ENCODE peak calls at places on chromosomes 11 and 22, in eight cellular contexts. One of them, this sample, is unnamed.

GRCh38 chr11:114358711-114359110 is 41.6 kb downstream of the C11orf71 start:
- DNase-seq in A172: no peak
- DNase-seq in CD8-positive, alpha-beta memory T cell: no peak
- DNase-seq in stimulated activated CD4-positive, alpha-beta T cell treated with anti-CD3 and anti-CD28 coated beads, Interleukin-2, amount 100 ng/mL, for 48 hours: no peak
- DNase-seq in WTC11: no peak
- DNase-seq in K562: no peak
- DNase-seq in GM20000: no peak
- DNase-seq in AG08395: no peak
- DNase-seq in this sample: no peak

GRCh38 chr22:39215430-39216142 is 29.2 kb downstream of the PDGFB start:
- DNase-seq in A172: no peak
- DNase-seq in CD8-positive, alpha-beta memory T cell: peak; percentile 11
- DNase-seq in stimulated activated CD4-positive, alpha-beta T cell treated with anti-CD3 and anti-CD28 coated beads, Interleukin-2, amount 100 ng/mL, for 48 hours: no peak
- DNase-seq in WTC11: peak; percentile 58
- DNase-seq in K562: peak; percentile 52
- DNase-seq in GM20000: no peak
- DNase-seq in AG08395: no peak
- DNase-seq in this sample: no peak

GRCh38 chr11:126246636-126247035 is 22.1 kb downstream of the SRPRA start:
- DNase-seq in A172: no peak
- DNase-seq in CD8-positive, alpha-beta memory T cell: no peak
- DNase-seq in stimulated activated CD4-positive, alpha-beta T cell treated with anti-CD3 and anti-CD28 coated beads, Interleukin-2, amount 100 ng/mL, for 48 hours: no peak
- DNase-seq in WTC11: no peak
- DNase-seq in K562: no peak
- DNase-seq in GM20000: no peak
- DNase-seq in AG08395: peak; percentile 26
- DNase-seq in this sample: no peak

GRCh38 chr11:94974178-94974577 is 669 bp downstream of the KDM4D start:
- DNase-seq in A172: no peak
- DNase-seq in CD8-positive, alpha-beta memory T cell: no peak
- DNase-seq in stimulated activated CD4-positive, alpha-beta T cell treated with anti-CD3 and anti-CD28 coated beads, Interleukin-2, amount 100 ng/mL, for 48 hours: no peak
- DNase-seq in WTC11: no peak
- DNase-seq in K562: no peak
- DNase-seq in GM20000: no peak
- DNase-seq in AG08395: no peak
- DNase-seq in this sample: no peak

GRCh38 chr22:32649515-32650200 is 151.8 kb upstream of the TIMP3 start:
- DNase-seq in A172: peak; percentile 83
- DNase-seq in CD8-positive, alpha-beta memory T cell: no peak
- DNase-seq in stimulated activated CD4-positive, alpha-beta T cell treated with anti-CD3 and anti-CD28 coated beads, Interleukin-2, amount 100 ng/mL, for 48 hours: no peak
- DNase-seq in WTC11: no peak
- DNase-seq in K562: peak; percentile 70
- DNase-seq in GM20000: no peak
- DNase-seq in AG08395: peak; percentile 87
- DNase-seq in this sample: no peak

GRCh38 chr22:26570126-26570525 is 19.8 kb downstream of the TPST2 start:
- DNase-seq in A172: no peak
- DNase-seq in CD8-positive, alpha-beta memory T cell: no peak
- DNase-seq in stimulated activated CD4-positive, alpha-beta T cell treated with anti-CD3 and anti-CD28 coated beads, Interleukin-2, amount 100 ng/mL, for 48 hours: no peak
- DNase-seq in WTC11: no peak
- DNase-seq in K562: no peak
- DNase-seq in GM20000: no peak
- DNase-seq in AG08395: no peak
- DNase-seq in this sample: no peak

GRCh38 chr22:24494535-24495364 is at the start of gene UPB1:
- DNase-seq in A172: no peak
- DNase-seq in CD8-positive, alpha-beta memory T cell: no peak
- DNase-seq in stimulated activated CD4-positive, alpha-beta T cell treated with anti-CD3 and anti-CD28 coated beads, Interleukin-2, amount 100 ng/mL, for 48 hours: no peak
- DNase-seq in WTC11: peak; percentile 50
- DNase-seq in K562: no peak
- DNase-seq in GM20000: no peak
- DNase-seq in AG08395: no peak
- DNase-seq in this sample: no peak

GRCh38 chr22:46604306-46604690 is 15.9 kb upstream of the GRAMD4 start:
- DNase-seq in A172: no peak
- DNase-seq in CD8-positive, alpha-beta memory T cell: no peak
- DNase-seq in stimulated activated CD4-positive, alpha-beta T cell treated with anti-CD3 and anti-CD28 coated beads, Interleukin-2, amount 100 ng/mL, for 48 hours: peak; percentile 61
- DNase-seq in WTC11: no peak
- DNase-seq in K562: peak; percentile 91
- DNase-seq in GM20000: peak; percentile 63
- DNase-seq in AG08395: no peak
- DNase-seq in this sample: peak; percentile 77

GRCh38 chr11:123173040-123173855 is 21.8 kb downstream of the CLMP start:
- DNase-seq in A172: peak; percentile 86
- DNase-seq in CD8-positive, alpha-beta memory T cell: no peak
- DNase-seq in stimulated activated CD4-positive, alpha-beta T cell treated with anti-CD3 and anti-CD28 coated beads, Interleukin-2, amount 100 ng/mL, for 48 hours: no peak
- DNase-seq in WTC11: no peak
- DNase-seq in K562: no peak
- DNase-seq in GM20000: no peak
- DNase-seq in AG08395: peak; percentile 91
- DNase-seq in this sample: no peak

GRCh38 chr11:130124096-130124495 is 35.5 kb upstream of the ST14 start:
- DNase-seq in A172: peak; percentile 68
- DNase-seq in CD8-positive, alpha-beta memory T cell: no peak
- DNase-seq in stimulated activated CD4-positive, alpha-beta T cell treated with anti-CD3 and anti-CD28 coated beads, Interleukin-2, amount 100 ng/mL, for 48 hours: no peak
- DNase-seq in WTC11: no peak
- DNase-seq in K562: no peak
- DNase-seq in GM20000: no peak
- DNase-seq in AG08395: peak; percentile 92
- DNase-seq in this sample: no peak

GRCh38 chr11:119277660-119278059 is 39.3 kb downstream of the MCAM start:
- DNase-seq in A172: no peak
- DNase-seq in CD8-positive, alpha-beta memory T cell: no peak
- DNase-seq in stimulated activated CD4-positive, alpha-beta T cell treated with anti-CD3 and anti-CD28 coated beads, Interleukin-2, amount 100 ng/mL, for 48 hours: no peak
- DNase-seq in WTC11: no peak
- DNase-seq in K562: no peak
- DNase-seq in GM20000: no peak
- DNase-seq in AG08395: no peak
- DNase-seq in this sample: no peak

GRCh38 chr11:26188559-26188958 is 143.4 kb upstream of the ANO3 start:
- DNase-seq in A172: no peak
- DNase-seq in CD8-positive, alpha-beta memory T cell: no peak
- DNase-seq in stimulated activated CD4-positive, alpha-beta T cell treated with anti-CD3 and anti-CD28 coated beads, Interleukin-2, amount 100 ng/mL, for 48 hours: no peak
- DNase-seq in WTC11: no peak
- DNase-seq in K562: no peak
- DNase-seq in GM20000: no peak
- DNase-seq in AG08395: peak; percentile 44
- DNase-seq in this sample: no peak

GRCh38 chr22:49502126-49502826 is 325.4 kb downstream of the BRD1 start:
- DNase-seq in A172: peak; percentile 73
- DNase-seq in CD8-positive, alpha-beta memory T cell: no peak
- DNase-seq in stimulated activated CD4-positive, alpha-beta T cell treated with anti-CD3 and anti-CD28 coated beads, Interleukin-2, amount 100 ng/mL, for 48 hours: no peak
- DNase-seq in WTC11: no peak
- DNase-seq in K562: no peak
- DNase-seq in GM20000: no peak
- DNase-seq in AG08395: no peak
- DNase-seq in this sample: no peak

GRCh38 chr11:11072067-11072466 is 214.2 kb upstream of the ZBED5 start:
- DNase-seq in A172: no peak
- DNase-seq in CD8-positive, alpha-beta memory T cell: no peak
- DNase-seq in stimulated activated CD4-positive, alpha-beta T cell treated with anti-CD3 and anti-CD28 coated beads, Interleukin-2, amount 100 ng/mL, for 48 hours: no peak
- DNase-seq in WTC11: peak; percentile 47
- DNase-seq in K562: no peak
- DNase-seq in GM20000: no peak
- DNase-seq in AG08395: no peak
- DNase-seq in this sample: no peak

GRCh38 chr22:27531782-27532530 is 269.6 kb downstream of the MN1 start:
- DNase-seq in A172: peak; percentile 60
- DNase-seq in CD8-positive, alpha-beta memory T cell: no peak
- DNase-seq in stimulated activated CD4-positive, alpha-beta T cell treated with anti-CD3 and anti-CD28 coated beads, Interleukin-2, amount 100 ng/mL, for 48 hours: no peak
- DNase-seq in WTC11: no peak
- DNase-seq in K562: no peak
- DNase-seq in GM20000: no peak
- DNase-seq in AG08395: peak; percentile 65
- DNase-seq in this sample: no peak

GRCh38 chr11:32259641-32260081 is 168.8 kb downstream of the RCN1 start:
- DNase-seq in A172: peak; percentile 1
- DNase-seq in CD8-positive, alpha-beta memory T cell: no peak
- DNase-seq in stimulated activated CD4-positive, alpha-beta T cell treated with anti-CD3 and anti-CD28 coated beads, Interleukin-2, amount 100 ng/mL, for 48 hours: no peak
- DNase-seq in WTC11: no peak
- DNase-seq in K562: no peak
- DNase-seq in GM20000: peak; percentile 32
- DNase-seq in AG08395: no peak
- DNase-seq in this sample: peak; percentile 61

GRCh38 chr11:102223859-102224258 is 93.4 kb upstream of the BIRC3 start:
- DNase-seq in A172: no peak
- DNase-seq in CD8-positive, alpha-beta memory T cell: no peak
- DNase-seq in stimulated activated CD4-positive, alpha-beta T cell treated with anti-CD3 and anti-CD28 coated beads, Interleukin-2, amount 100 ng/mL, for 48 hours: no peak
- DNase-seq in WTC11: no peak
- DNase-seq in K562: no peak
- DNase-seq in GM20000: no peak
- DNase-seq in AG08395: no peak
- DNase-seq in this sample: no peak

GRCh38 chr11:61966673-61967176 is 709 bp downstream of the FTH1 start:
- DNase-seq in A172: peak; percentile 42
- DNase-seq in CD8-positive, alpha-beta memory T cell: peak; percentile 21
- DNase-seq in stimulated activated CD4-positive, alpha-beta T cell treated with anti-CD3 and anti-CD28 coated beads, Interleukin-2, amount 100 ng/mL, for 48 hours: no peak
- DNase-seq in WTC11: no peak
- DNase-seq in K562: peak; percentile 81
- DNase-seq in GM20000: no peak
- DNase-seq in AG08395: no peak
- DNase-seq in this sample: peak; percentile 43

GRCh38 chr11:124310746-124311145 is 3.0 kb downstream of the OR8D1 start:
- DNase-seq in A172: no peak
- DNase-seq in CD8-positive, alpha-beta memory T cell: no peak
- DNase-seq in stimulated activated CD4-positive, alpha-beta T cell treated with anti-CD3 and anti-CD28 coated beads, Interleukin-2, amount 100 ng/mL, for 48 hours: no peak
- DNase-seq in WTC11: no peak
- DNase-seq in K562: no peak
- DNase-seq in GM20000: no peak
- DNase-seq in AG08395: no peak
- DNase-seq in this sample: no peak

GRCh38 chr22:50256936-50257440 is 4.5 kb downstream of the MAPK12 start:
- DNase-seq in A172: no peak
- DNase-seq in CD8-positive, alpha-beta memory T cell: no peak
- DNase-seq in stimulated activated CD4-positive, alpha-beta T cell treated with anti-CD3 and anti-CD28 coated beads, Interleukin-2, amount 100 ng/mL, for 48 hours: no peak
- DNase-seq in WTC11: no peak
- DNase-seq in K562: no peak
- DNase-seq in GM20000: no peak
- DNase-seq in AG08395: no peak
- DNase-seq in this sample: no peak

GRCh38 chr22:37231406-37232139 is 12.5 kb downstream of the RAC2 start:
- DNase-seq in A172: no peak
- DNase-seq in CD8-positive, alpha-beta memory T cell: no peak
- DNase-seq in stimulated activated CD4-positive, alpha-beta T cell treated with anti-CD3 and anti-CD28 coated beads, Interleukin-2, amount 100 ng/mL, for 48 hours: no peak
- DNase-seq in WTC11: no peak
- DNase-seq in K562: no peak
- DNase-seq in GM20000: no peak
- DNase-seq in AG08395: no peak
- DNase-seq in this sample: no peak

GRCh38 chr11:122697636-122698167 is 42.2 kb downstream of the UBASH3B start:
- DNase-seq in A172: peak; percentile 58
- DNase-seq in CD8-positive, alpha-beta memory T cell: no peak
- DNase-seq in stimulated activated CD4-positive, alpha-beta T cell treated with anti-CD3 and anti-CD28 coated beads, Interleukin-2, amount 100 ng/mL, for 48 hours: no peak
- DNase-seq in WTC11: no peak
- DNase-seq in K562: no peak
- DNase-seq in GM20000: peak; percentile 70
- DNase-seq in AG08395: no peak
- DNase-seq in this sample: no peak

GRCh38 chr11:130904380-130904779 is 11.9 kb downstream of the SNX19 start:
- DNase-seq in A172: no peak
- DNase-seq in CD8-positive, alpha-beta memory T cell: no peak
- DNase-seq in stimulated activated CD4-positive, alpha-beta T cell treated with anti-CD3 and anti-CD28 coated beads, Interleukin-2, amount 100 ng/mL, for 48 hours: no peak
- DNase-seq in WTC11: no peak
- DNase-seq in K562: no peak
- DNase-seq in GM20000: no peak
- DNase-seq in AG08395: peak; percentile 43
- DNase-seq in this sample: no peak

GRCh38 chr11:96155627-96156378 is 187.2 kb downstream of the MAML2 start:
- DNase-seq in A172: peak; percentile 85
- DNase-seq in CD8-positive, alpha-beta memory T cell: no peak
- DNase-seq in stimulated activated CD4-positive, alpha-beta T cell treated with anti-CD3 and anti-CD28 coated beads, Interleukin-2, amount 100 ng/mL, for 48 hours: peak; percentile 59
- DNase-seq in WTC11: peak; percentile 34
- DNase-seq in K562: peak; percentile 81
- DNase-seq in GM20000: peak; percentile 66
- DNase-seq in AG08395: peak; percentile 83
- DNase-seq in this sample: no peak

This sample was measured in RPMI8226.